ENCODE peak calls at places on chromosomes 16 and 17, in nine cellular contexts. Q, R, Y, B, V, N, A, M and P are unnamed samples.

GRCh38 chr16:35195173-35195863 is 1735.9 kb downstream of the TP53TG3F start:
- DNase-seq in Q (no peak), R (no peak), Y (no peak), B (no peak), V (peak), N (no peak), A (no peak), M (no peak), P (no peak)

GRCh38 chr17:69066482-69066881 is 5.8 kb upstream of the ABCA9 start:
- DNase-seq in Q (no peak), R (no peak), Y (no peak), B (no peak), V (no peak), N (no peak), A (no peak), M (no peak), P (no peak)

GRCh38 chr16:10093564-10093963 is 88.7 kb downstream of the GRIN2A start:
- DNase-seq in Q (no peak), R (no peak), Y (no peak), B (no peak), V (no peak), N (no peak), A (no peak), M (no peak), P (no peak)

GRCh38 chr17:81335388-81336157 is 40.5 kb upstream of the SLC38A10 start:
- DNase-seq in Q (no peak), R (peak), Y (no peak), B (no peak), V (peak), N (no peak), A (no peak), M (peak), P (no peak)

GRCh38 chr17:66383353-66383752 is 80.9 kb downstream of the PRKCA start:
- DNase-seq in Q (no peak), R (no peak), Y (peak), B (no peak), V (no peak), N (no peak), A (no peak), M (no peak), P (no peak)

GRCh38 chr16:80671281-80671849 is 130.6 kb downstream of the DYNLRB2 start:
- DNase-seq in Q (no peak), R (no peak), Y (no peak), B (no peak), V (no peak), N (no peak), A (no peak), M (no peak), P (no peak)

GRCh38 chr16:873243-873661 is 72.7 kb upstream of the GNG13 start:
- DNase-seq in Q (peak), R (no peak), Y (no peak), B (peak), V (peak), N (no peak), A (no peak), M (no peak), P (no peak)

GRCh38 chr16:7200320-7200719 is 132.3 kb upstream of the RBFOX1 start:
- DNase-seq in Q (no peak), R (no peak), Y (no peak), B (no peak), V (no peak), N (no peak), A (no peak), M (no peak), P (no peak)

GRCh38 chr17:4276514-4276913 is 12.7 kb upstream of the ANKFY1 start:
- DNase-seq in Q (no peak), R (no peak), Y (no peak), B (no peak), V (no peak), N (no peak), A (no peak), M (no peak), P (no peak)

GRCh38 chr17:82859431-82860403 is 19.9 kb upstream of the ZNF750 start:
- DNase-seq in Q (no peak), R (peak), Y (peak), B (peak), V (peak), N (no peak), A (no peak), M (peak), P (no peak)

GRCh38 chr17:35879748-35880654 is at the start of gene CCL5:
- DNase-seq in Q (no peak), R (peak), Y (no peak), B (no peak), V (no peak), N (no peak), A (no peak), M (peak), P (no peak)

GRCh38 chr16:27318399-27319256 is 4.9 kb downstream of the IL4R start:
- DNase-seq in Q (peak), R (peak), Y (peak), B (peak), V (no peak), N (peak), A (peak), M (peak), P (no peak)

GRCh38 chr17:36148559-36149295 is 27.7 kb downstream of the TBC1D3B start:
- DNase-seq in Q (peak), R (peak), Y (peak), B (peak), V (no peak), N (peak), A (peak), M (peak), P (no peak)

GRCh38 chr16:561957-562938 is 2.1 kb downstream of the PRR35 start:
- DNase-seq in Q (no peak), R (no peak), Y (no peak), B (no peak), V (no peak), N (no peak), A (no peak), M (no peak), P (no peak)

GRCh38 chr16:83970430-83970815 is 2.4 kb downstream of the NECAB2 start:
- DNase-seq in Q (peak), R (no peak), Y (no peak), B (no peak), V (no peak), N (no peak), A (no peak), M (no peak), P (no peak)

GRCh38 chr16:84836234-84836647 is 16.5 kb downstream of the CRISPLD2 start:
- DNase-seq in Q (peak), R (no peak), Y (peak), B (peak), V (peak), N (peak), A (peak), M (peak), P (no peak)

GRCh38 chr16:66304151-66304550 is 62.3 kb upstream of the CDH5 start:
- DNase-seq in Q (no peak), R (no peak), Y (no peak), B (no peak), V (no peak), N (no peak), A (no peak), M (no peak), P (no peak)

GRCh38 chr17:70882504-70882903 is 713.2 kb downstream of the KCNJ2 start:
- DNase-seq in Q (no peak), R (no peak), Y (no peak), B (no peak), V (no peak), N (no peak), A (no peak), M (no peak), P (no peak)

GRCh38 chr17:82300707-82301270 is 16.6 kb downstream of the CD7 start:
- DNase-seq in Q (peak), R (peak), Y (no peak), B (peak), V (peak), N (peak), A (no peak), M (peak), P (no peak)

GRCh38 chr17:42536048-42536371 is at the start of gene NAGLU:
- DNase-seq in Q (peak), R (peak), Y (peak), B (peak), V (peak), N (peak), A (peak), M (peak), P (peak)

GRCh38 chr16:53404959-53405358 is 29.3 kb upstream of the RBL2 start:
- DNase-seq in Q (no peak), R (no peak), Y (no peak), B (no peak), V (no peak), N (no peak), A (no peak), M (no peak), P (no peak)

GRCh38 chr16:12147681-12148479 is 171.3 kb downstream of the SNX29 start:
- DNase-seq in Q (peak), R (peak), Y (no peak), B (no peak), V (no peak), N (no peak), A (no peak), M (no peak), P (no peak)

GRCh38 chr16:6019490-6019991 is 921.9 kb upstream of the EEF2KMT start:
- DNase-seq in Q (no peak), R (no peak), Y (no peak), B (no peak), V (peak), N (no peak), A (no peak), M (no peak), P (no peak)

GRCh38 chr17:2418572-2418971 is 17.7 kb upstream of the MNT start:
- DNase-seq in Q (no peak), R (no peak), Y (no peak), B (peak), V (no peak), N (peak), A (no peak), M (no peak), P (no peak)

GRCh38 chr16:29154100-29154499 is 169.2 kb downstream of the LAT start:
- DNase-seq in Q (no peak), R (no peak), Y (no peak), B (no peak), V (peak), N (no peak), A (peak), M (no peak), P (no peak)

GRCh38 chr17:70254735-70255460 is 85.6 kb downstream of the KCNJ2 start:
- DNase-seq in Q (no peak), R (no peak), Y (no peak), B (no peak), V (no peak), N (no peak), A (no peak), M (no peak), P (no peak)

DNA sequence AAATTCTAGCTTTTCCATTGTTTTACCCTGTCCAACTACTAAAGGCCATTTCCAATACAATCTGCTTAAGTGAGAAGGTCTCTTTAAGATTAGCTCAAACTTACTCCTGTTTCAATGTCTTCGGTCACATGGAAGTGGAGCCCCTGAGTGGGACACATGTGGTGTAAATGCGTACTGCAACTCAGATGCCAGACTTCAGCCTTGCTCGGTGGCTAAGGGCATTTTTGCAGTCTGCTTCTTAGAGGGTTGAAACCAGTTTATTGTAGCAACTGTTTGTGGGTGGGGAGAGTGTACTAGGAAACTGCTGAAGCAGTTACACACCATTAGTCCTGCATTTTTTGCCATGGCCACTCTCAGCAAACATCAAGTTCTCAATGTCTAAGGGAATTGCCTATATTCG is 140.6 kb downstream of the PARN start:
- DNase-seq in Q (no peak), R (no peak), Y (no peak), B (no peak), V (no peak), N (no peak), A (no peak), M (no peak), P (no peak)
- TF ChIP-seq CTCF in Q (peak), R (no peak), Y (peak), B (peak), V (no peak), N (no peak), A (no peak), M (no peak), P (no peak)

DNA sequence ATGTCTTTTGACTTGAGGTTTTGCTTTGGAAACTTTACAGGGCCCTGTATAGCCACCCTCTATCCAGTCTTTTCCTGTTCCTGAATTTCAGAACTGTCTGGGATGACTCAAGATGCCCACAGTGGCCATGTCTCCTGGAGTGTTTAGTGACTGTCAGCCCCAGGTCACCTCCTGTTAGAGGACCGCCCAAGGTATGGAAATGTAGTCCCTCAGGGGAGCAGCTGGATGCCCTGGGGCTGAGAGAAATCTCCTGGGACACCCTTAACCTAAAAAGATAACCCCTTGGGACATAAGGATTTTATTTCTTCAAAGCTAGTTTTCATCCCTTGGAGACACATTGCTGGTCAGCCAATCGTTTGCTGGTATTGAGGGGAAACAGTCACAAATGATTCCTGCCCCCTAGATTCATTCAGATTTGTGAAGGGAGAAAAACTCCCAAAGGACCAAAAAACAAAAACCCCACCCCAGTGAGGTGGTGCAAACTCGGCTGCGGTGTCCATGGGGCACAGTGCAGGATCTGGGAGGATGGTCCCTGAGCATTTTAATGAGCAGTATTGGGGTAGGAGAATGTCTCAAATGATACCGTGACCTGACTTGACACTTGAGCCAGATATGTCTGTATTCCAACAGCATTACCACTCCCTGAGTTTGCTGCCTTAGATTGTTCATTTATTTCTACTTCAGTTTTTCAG is 1.7 kb downstream of the ZNF267 start:
- DNase-seq in Q (no peak), R (no peak), Y (peak), B (no peak), V (no peak), N (no peak), A (no peak), M (no peak), P (no peak)
- H3K4me3 ChIP-seq in Q (peak), R (peak), Y (peak), B (peak), V (no peak), N (no peak), A (peak), M (no peak), P (peak)

GRCh38 chr16:50371936-50372595 is 3.3 kb upstream of the BRD7 start:
- DNase-seq in Q (no peak), R (no peak), Y (no peak), B (no peak), V (no peak), N (no peak), A (no peak), M (no peak), P (no peak)
- TF ChIP-seq CTCF in Q (peak), R (no peak), Y (peak), B (no peak), V (no peak), N (peak), A (peak), M (no peak), P (no peak)

GRCh38 chr17:59666235-59666634 is 41.0 kb downstream of the PTRH2 start:
- DNase-seq in Q (no peak), R (no peak), Y (no peak), B (no peak), V (no peak), N (no peak), A (no peak), M (no peak), P (no peak)

GRCh38 chr17:59671386-59671785 is 35.8 kb downstream of the PTRH2 start:
- DNase-seq in Q (no peak), R (no peak), Y (no peak), B (no peak), V (no peak), N (no peak), A (no peak), M (no peak), P (no peak)

GRCh38 chr17:59669944-59670343 is 37.3 kb downstream of the PTRH2 start:
- DNase-seq in Q (no peak), R (no peak), Y (no peak), B (no peak), V (no peak), N (no peak), A (no peak), M (no peak), P (no peak)

GRCh38 chr17:59669411-59669810 is 37.8 kb downstream of the PTRH2 start:
- DNase-seq in Q (no peak), R (no peak), Y (no peak), B (no peak), V (no peak), N (no peak), A (no peak), M (no peak), P (no peak)

DNA sequence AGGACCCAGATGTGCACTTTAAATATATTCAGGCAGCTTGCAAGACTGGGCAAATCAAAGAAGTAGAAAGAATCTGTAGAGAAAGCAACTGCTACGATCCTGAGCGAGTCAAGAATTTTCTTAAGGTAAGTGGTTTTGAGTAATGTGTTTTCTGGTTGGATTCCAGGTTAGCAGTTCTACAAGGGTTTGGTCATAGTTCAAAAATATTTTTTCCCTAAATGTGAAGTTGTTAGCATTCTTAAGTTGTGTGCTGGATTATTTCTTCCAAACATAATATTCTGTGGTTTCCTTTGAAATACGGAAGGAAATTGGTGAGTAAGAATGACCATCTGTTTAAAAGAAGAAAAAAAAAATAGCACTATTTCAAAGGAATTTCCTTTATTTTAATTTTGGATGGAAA is 38.4 kb downstream of the PTRH2 start:
- DNase-seq in Q (no peak), R (no peak), Y (peak), B (no peak), V (no peak), N (no peak), A (no peak), M (no peak), P (no peak)
- H3K4me3 ChIP-seq in Q (no peak), R (no peak), Y (no peak), B (no peak), V (no peak), N (no peak), A (no peak), M (no peak), P (no peak)

GRCh38 chr17:50469671-50470305 is 1.1 kb upstream of the CHAD start:
- DNase-seq in Q (no peak), R (peak), Y (no peak), B (no peak), V (no peak), N (no peak), A (no peak), M (no peak), P (no peak)
- TF ChIP-seq CTCF in Q (no peak), R (no peak), Y (no peak), B (no peak), V (no peak), N (no peak), A (no peak), M (no peak), P (no peak)

GRCh38 chr16:24838554-24839266 is 7.1 kb upstream of the SLC5A11 start:
- DNase-seq in Q (no peak), R (no peak), Y (peak), B (no peak), V (no peak), N (no peak), A (peak), M (no peak), P (no peak)
- H3K4me3 ChIP-seq in Q (no peak), R (no peak), Y (peak), B (no peak), V (no peak), N (no peak), A (no peak), M (no peak), P (no peak)

GRCh38 chr16:30922960-30923535 is 324 bp upstream of the FBXL19 start:
- DNase-seq in Q (peak), R (peak), Y (peak), B (peak), V (peak), N (peak), A (peak), M (peak), P (peak)
- TF ChIP-seq CTCF in Q (no peak), R (no peak), Y (no peak), B (no peak), V (no peak), N (no peak), A (no peak), M (no peak), P (no peak)